ENCODE peak calls at places on chromosomes 1 and 21, in five cellular contexts. A, B, Q, D and V are unnamed samples.

GRCh38 chr1:58584082-58584895 is 7.2 kb upstream of the TACSTD2 start:
- DNase-seq in A (peak), B (no peak), Q (no peak), D (peak), V (no peak)

GRCh38 chr1:44029260-44029910 is 1.9 kb downstream of the SLC6A9 start:
- DNase-seq in A (no peak), B (no peak), Q (no peak), D (no peak), V (peak)

GRCh38 chr1:88252745-88253144 is 431.3 kb upstream of the PKN2 start:
- DNase-seq in A (no peak), B (no peak), Q (no peak), D (no peak), V (no peak)

GRCh38 chr1:38105267-38105666 is 58.7 kb upstream of the POU3F1 start:
- DNase-seq in A (no peak), B (no peak), Q (no peak), D (no peak), V (no peak)

GRCh38 chr1:64047549-64047969 is 155.9 kb upstream of the UBE2U start:
- DNase-seq in A (no peak), B (no peak), Q (no peak), D (no peak), V (no peak)

GRCh38 chr1:171563675-171564074 is 58.4 kb upstream of the MYOCOS start:
- DNase-seq in A (no peak), B (no peak), Q (no peak), D (peak), V (no peak)

GRCh38 chr1:17915511-17916205 is 160.5 kb downstream of the ACTL8 start:
- DNase-seq in A (no peak), B (no peak), Q (no peak), D (no peak), V (no peak)

GRCh38 chr1:25431495-25432363 is 1.0 kb downstream of the MACO1 start:
- DNase-seq in A (no peak), B (peak), Q (no peak), D (no peak), V (no peak)

GRCh38 chr1:114330451-114330983 is 176.8 kb upstream of the SYT6 start:
- DNase-seq in A (no peak), B (no peak), Q (peak), D (no peak), V (no peak)

GRCh38 chr1:201405484-201405831 is 6.3 kb upstream of the LAD1 start:
- DNase-seq in A (no peak), B (no peak), Q (no peak), D (no peak), V (no peak)

GRCh38 chr21:31753949-31754348 is 22.0 kb upstream of the SCAF4 start:
- DNase-seq in A (no peak), B (no peak), Q (no peak), D (no peak), V (no peak)

GRCh38 chr1:234222561-234223280 is 150.5 kb upstream of the COA6 start:
- DNase-seq in A (no peak), B (no peak), Q (no peak), D (no peak), V (no peak)

GRCh38 chr1:16367258-16367967 is 371 bp downstream of the SZRD1 start:
- DNase-seq in A (no peak), B (peak), Q (no peak), D (peak), V (peak)

GRCh38 chr1:153395136-153395685 is 4.3 kb upstream of the S100A8 start:
- DNase-seq in A (no peak), B (no peak), Q (peak), D (no peak), V (no peak)

GRCh38 chr1:182367928-182368327 is 23.7 kb downstream of the GLUL start:
- DNase-seq in A (no peak), B (no peak), Q (no peak), D (no peak), V (no peak)

GRCh38 chr1:2541619-2542246 is 11.7 kb upstream of the HES5 start:
- DNase-seq in A (no peak), B (no peak), Q (no peak), D (no peak), V (no peak)
- TF ChIP-seq CTCF in A (no peak), B (no peak), Q (no peak), D (no peak), V (no peak)

DNA sequence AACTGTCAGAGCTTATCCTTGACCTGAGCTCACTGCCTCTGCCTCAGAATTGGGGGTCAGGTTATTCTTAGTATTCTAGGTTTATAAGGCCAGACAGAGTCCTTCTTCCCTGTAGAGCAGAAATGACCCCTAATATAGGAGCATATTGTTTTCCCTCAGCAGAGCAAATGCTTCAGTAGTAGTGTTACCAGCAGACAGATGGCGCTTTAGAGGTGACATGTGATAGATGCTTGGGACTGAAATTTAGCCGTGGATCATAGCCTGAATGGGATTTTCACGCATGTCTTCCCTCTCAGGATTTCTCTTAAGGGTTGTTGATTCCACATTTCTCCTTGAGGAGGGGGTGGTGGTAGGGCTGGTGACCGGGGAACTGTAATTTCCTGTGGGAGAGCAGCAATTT is 24.5 kb downstream of the ADARB1 start:
- DNase-seq in A (no peak), B (peak), Q (no peak), D (no peak), V (no peak)
- TF ChIP-seq CTCF in A (peak), B (peak), Q (no peak), D (peak), V (peak)

DNA sequence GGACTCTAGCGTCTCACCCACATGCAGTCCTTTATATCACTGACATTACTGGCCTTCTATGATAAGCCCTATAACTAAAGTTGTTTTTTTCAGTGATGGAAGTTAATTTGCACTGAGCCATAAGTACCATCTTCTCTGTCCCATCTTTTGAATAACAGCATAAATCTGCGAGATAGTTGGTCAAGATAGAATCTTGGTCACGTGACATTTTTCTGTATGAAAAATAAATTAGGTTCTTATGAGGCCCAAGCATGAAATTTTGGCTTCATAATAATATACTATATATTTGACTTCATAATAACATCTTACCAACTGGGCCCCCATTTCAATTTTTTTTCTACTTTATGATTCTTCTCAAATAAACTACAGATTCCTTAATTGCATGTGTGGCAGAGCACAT is 285.5 kb downstream of the KCNH1 start:
- DNase-seq in A (no peak), B (no peak), Q (no peak), D (no peak), V (no peak)
- TF ChIP-seq CTCF in A (no peak), B (no peak), Q (no peak), D (no peak), V (no peak)

GRCh38 chr1:228753236-228753741 is 18.0 kb downstream of the RHOU start:
- DNase-seq in A (no peak), B (no peak), Q (no peak), D (no peak), V (no peak)

GRCh38 chr1:228750915-228751314 is 15.6 kb downstream of the RHOU start:
- DNase-seq in A (no peak), B (no peak), Q (no peak), D (no peak), V (no peak)

GRCh38 chr1:228752604-228753132 is 17.4 kb downstream of the RHOU start:
- DNase-seq in A (no peak), B (no peak), Q (no peak), D (no peak), V (no peak)

GRCh38 chr1:228749765-228750164 is 14.5 kb downstream of the RHOU start:
- DNase-seq in A (no peak), B (no peak), Q (no peak), D (no peak), V (no peak)

DNA sequence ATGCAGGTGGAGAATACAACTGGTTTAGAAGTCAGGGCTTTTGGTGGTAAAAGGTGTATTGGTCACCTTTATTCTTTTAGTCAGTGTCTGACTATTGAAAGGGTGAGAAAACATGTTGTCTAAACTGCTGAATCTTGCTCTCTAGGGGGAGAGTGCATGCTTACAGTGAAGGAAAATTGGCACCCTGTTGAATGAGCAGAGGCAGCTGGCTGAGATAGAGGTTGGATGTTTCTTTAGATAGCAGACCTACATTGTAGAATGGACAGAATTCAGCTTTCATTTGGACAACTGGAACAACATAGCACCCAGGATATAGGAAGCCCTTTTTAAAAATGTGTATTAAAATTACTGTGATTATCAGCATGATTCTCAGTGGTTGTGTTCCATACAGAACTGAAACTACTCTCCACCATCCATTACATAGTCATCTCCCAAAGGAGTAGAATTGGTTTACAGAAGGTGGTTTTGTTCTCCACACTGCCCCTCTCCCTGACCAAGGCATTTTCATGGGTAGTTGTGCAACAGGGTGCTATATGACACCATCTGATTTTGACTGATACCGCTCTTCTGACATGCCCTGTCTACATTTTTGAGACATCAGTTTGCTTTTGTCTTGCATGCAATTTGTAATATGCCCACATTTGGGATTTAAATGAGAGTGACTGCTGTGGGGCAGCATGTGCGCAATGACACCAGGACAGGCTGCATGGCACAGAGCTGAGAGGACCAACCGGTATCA is 16.2 kb downstream of the RHOU start:
- DNase-seq in A (no peak), B (no peak), Q (no peak), D (no peak), V (no peak)
- TF ChIP-seq CTCF in A (no peak), B (no peak), Q (no peak), D (no peak), V (no peak)

GRCh38 chr1:192311281-192311680 is 5.5 kb upstream of the RGS21 start:
- DNase-seq in A (peak), B (no peak), Q (no peak), D (peak), V (no peak)
- TF ChIP-seq CTCF in A (peak), B (peak), Q (no peak), D (peak), V (peak)

GRCh38 chr1:240611228-240611618 is 732 bp downstream of the GREM2 start:
- DNase-seq in A (no peak), B (no peak), Q (no peak), D (no peak), V (no peak)

GRCh38 chr1:240611619-240612490 is at the start of gene GREM2:
- DNase-seq in A (peak), B (peak), Q (peak), D (peak), V (no peak)

GRCh38 chr1:240607006-240607405 is 4.9 kb downstream of the GREM2 start:
- DNase-seq in A (no peak), B (no peak), Q (no peak), D (no peak), V (no peak)

GRCh38 chr1:240609527-240610060 is 2.4 kb downstream of the GREM2 start:
- DNase-seq in A (no peak), B (no peak), Q (no peak), D (no peak), V (no peak)

DNA sequence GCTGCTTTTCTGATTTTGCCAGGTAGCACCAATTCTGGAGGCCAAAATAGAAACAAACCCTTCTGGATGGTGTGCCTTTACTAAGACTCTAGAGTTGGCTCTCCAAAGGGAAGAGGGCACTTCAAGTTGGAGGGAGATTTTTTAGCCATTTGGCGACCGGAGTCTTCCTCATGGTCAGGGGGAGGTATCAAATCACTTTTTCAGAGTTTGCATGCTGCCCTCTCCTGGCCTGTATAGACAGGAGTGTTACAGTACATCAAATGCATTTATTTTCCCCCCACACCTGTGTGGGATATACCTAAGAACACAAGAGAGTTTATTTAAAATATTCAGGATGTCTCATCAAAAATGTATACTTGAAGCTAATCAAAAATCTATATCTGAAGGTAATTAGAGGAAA is 3.2 kb downstream of the GREM2 start:
- DNase-seq in A (no peak), B (peak), Q (no peak), D (no peak), V (no peak)
- TF ChIP-seq CTCF in A (peak), B (peak), Q (no peak), D (peak), V (peak)

DNA sequence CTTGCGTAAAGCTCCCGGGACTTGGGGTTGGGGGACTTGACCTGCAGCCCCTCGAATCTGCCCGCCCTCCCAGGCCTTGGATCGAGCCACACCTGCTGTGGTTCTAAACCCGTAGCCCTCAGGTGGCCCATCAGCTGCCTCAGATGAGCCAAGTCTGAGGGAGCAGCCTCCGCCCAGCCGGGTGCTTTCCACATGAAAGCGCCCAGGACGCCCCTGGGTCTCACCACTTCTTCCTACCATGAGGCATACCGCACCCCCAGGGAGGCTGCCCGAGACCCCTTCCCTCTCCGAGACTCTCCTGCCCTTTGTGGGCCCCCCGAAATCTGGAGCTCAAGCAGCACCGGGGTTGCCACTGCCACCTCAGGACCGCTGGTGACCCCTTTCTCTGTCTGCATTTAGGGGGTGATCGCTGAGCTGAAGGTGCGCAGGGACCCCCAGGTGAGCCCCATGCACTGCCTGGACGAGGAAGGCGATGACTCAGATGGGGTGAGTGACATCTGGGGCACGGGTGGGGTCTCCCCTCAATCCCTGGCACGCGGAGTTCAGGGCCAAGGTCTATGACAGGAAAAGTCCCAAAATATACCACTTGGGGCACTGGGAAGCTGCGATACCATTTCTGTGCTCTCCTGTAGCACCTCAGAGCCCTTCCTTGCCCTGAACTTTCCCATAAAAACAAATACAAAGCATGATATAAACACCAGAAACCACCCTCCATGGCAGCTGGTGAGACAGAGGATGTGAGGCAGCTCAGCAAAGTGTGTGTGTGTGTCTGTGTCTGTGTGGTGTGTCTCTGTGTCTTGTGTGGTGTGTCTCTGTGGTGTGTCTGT is 68.5 kb downstream of the SLC19A1 start:
- DNase-seq in A (no peak), B (no peak), Q (no peak), D (peak), V (no peak)
- TF ChIP-seq CTCF in A (no peak), B (no peak), Q (no peak), D (no peak), V (peak)

DNA sequence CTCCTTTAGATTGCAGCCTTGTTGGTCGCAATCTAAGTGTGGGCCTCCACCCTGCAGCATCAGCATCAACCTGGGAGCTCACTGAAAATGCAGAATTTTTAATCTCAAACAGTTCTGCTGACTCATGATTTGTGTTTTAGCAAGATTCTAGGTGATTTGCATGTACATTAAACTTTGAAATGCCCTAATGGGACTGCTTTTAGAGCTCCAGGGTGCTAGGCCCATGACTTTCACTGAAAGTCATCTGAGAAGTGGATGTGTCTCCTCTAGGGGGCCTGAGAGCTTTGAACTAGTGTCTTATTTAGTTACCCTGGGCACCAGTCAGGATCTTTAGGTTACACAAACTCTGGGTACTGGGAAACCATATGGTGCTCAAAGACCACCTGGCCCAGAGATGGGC is 9.0 kb downstream of the TRIM67 start:
- DNase-seq in A (no peak), B (no peak), Q (no peak), D (no peak), V (no peak)
- TF ChIP-seq CTCF in A (peak), B (peak), Q (no peak), D (no peak), V (peak)

DNA sequence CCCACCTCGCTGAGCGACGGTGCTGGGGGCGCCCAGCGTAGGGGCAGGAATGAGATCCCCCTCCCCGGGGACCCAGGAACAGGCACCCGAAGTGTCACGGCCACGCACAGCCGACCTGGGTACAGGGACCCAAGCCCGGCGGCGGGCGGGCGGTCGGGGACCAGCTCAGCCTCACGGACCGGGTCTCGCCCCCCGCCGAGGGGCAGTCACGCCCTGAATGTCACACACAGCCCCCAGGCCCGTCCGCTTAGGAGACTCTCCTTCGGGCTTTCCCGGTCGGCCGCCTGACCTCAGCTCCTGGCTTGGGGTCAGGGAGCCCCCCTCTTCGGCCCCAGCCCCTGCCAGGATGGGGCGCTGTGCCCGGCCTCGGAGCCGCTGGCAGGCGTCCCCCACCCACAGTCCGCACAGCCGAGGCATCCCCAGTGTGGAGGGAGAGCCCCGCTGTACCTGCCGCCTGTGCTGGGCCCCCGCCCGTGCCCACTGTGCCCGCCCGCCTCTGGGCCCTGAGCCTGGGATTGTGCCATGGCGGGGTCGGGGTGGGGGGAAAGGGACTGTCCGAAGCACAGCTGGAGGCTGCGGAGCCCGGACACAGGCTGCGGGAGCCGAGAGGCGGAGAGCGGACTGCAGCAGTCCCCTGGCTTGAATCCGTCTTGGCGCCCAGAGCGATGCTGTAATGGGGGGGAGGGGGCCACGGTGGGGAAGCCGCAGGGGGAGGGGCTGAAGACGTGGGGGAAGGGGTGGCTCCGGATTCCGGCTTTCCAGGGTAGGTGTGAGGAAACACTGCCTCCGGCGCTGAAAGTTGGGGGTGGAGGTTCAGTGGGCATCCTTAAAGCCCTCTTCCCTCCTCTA is 627 bp upstream of the DLGAP3 start:
- DNase-seq in A (no peak), B (peak), Q (no peak), D (no peak), V (no peak)
- TF ChIP-seq CTCF in A (no peak), B (peak), Q (no peak), D (no peak), V (peak)